ENCODE peak calls at places on chromosomes 4 and X, in ten cellular contexts. M, V, K, U, A, N, B, D, I and F are unnamed samples.

GRCh38 chrX:140360924-140361323 is 143.9 kb downstream of the SOX3 start:
- DNase-seq in D (no peak), B (no peak), A (no peak), N (no peak), M (no peak), I (no peak), K (no peak), V (no peak), U (no peak), F (no peak)

GRCh38 chr4:108703370-108703769 is 53.0 kb downstream of the OSTC start:
- DNase-seq in M (no peak), V (no peak), B (no peak), A (no peak), U (no peak), K (no peak), D (no peak), I (no peak), N (no peak), F (no peak)

GRCh38 chr4:156303708-156304107 is 350.0 kb upstream of the CTSO start:
- DNase-seq in I (peak), K (no peak), N (no peak), D (no peak), M (no peak), B (no peak), U (no peak), A (no peak), V (no peak), F (no peak)

GRCh38 chr4:2941138-2942036 is 21.8 kb downstream of the NOP14 start:
- DNase-seq in N (no peak), V (no peak), B (no peak), D (no peak), A (no peak), I (no peak), K (peak), M (peak), U (no peak), F (no peak)

GRCh38 chrX:101906136-101906796 is 25.6 kb downstream of the ZMAT1 start:
- DNase-seq in U (no peak), V (peak), A (no peak), N (no peak), M (no peak), K (no peak), I (no peak), D (no peak), B (no peak), F (no peak)

GRCh38 chr4:105946771-105947170 is 51.5 kb downstream of the NPNT start:
- DNase-seq in K (no peak), I (no peak), A (no peak), N (peak), U (no peak), V (no peak), M (no peak), B (no peak), D (no peak), F (no peak)

GRCh38 chrX:43283187-43283586 is 372.9 kb upstream of the MAOA start:
- DNase-seq in V (no peak), A (no peak), K (no peak), B (no peak), M (no peak), D (no peak), N (no peak), I (no peak), U (no peak), F (no peak)

GRCh38 chr4:186553717-186554116 is 1.6 kb downstream of the MTNR1A start:
- DNase-seq in A (no peak), I (no peak), K (no peak), B (no peak), N (no peak), D (no peak), U (no peak), V (peak), M (no peak), F (peak)

GRCh38 chrX:4547218-4547836 is 833.9 kb upstream of the PRKX start:
- DNase-seq in N (peak), D (peak), V (peak), A (no peak), I (no peak), U (peak), K (peak), M (no peak), B (peak), F (peak)

GRCh38 chrX:129996120-129996519 is 13.7 kb downstream of the BCORL1 start:
- DNase-seq in V (no peak), N (no peak), K (no peak), U (no peak), B (no peak), M (no peak), D (no peak), I (no peak), A (no peak), F (no peak)